ENCODE peak calls at places on chromosomes 2 and 18, in nine cellular contexts. One of them, this sample, is unnamed.
A peak's percentile ranks its signal among the peaks of the same experiment; 100 is the strongest.

GRCh38 chr2:235582081-235582686 is 88.3 kb downstream of the AGAP1 start:
- DNase-seq in transverse colon: no peak
- DNase-seq in K562: no peak
- DNase-seq in A549: no peak
- DNase-seq in upper lobe of left lung: no peak
- DNase-seq in H1: no peak
- DNase-seq in tibial nerve: no peak
- DNase-seq in stomach: no peak
- DNase-seq in ovary: no peak
- DNase-seq in this sample: no peak

GRCh38 chr2:158214431-158214830 is 112.8 kb downstream of the UPP2 start:
- DNase-seq in A549: no peak
- DNase-seq in stomach: no peak
- DNase-seq in K562: peak; percentile 39
- DNase-seq in tibial nerve: no peak
- DNase-seq in H1: no peak
- DNase-seq in upper lobe of left lung: no peak
- DNase-seq in ovary: no peak
- DNase-seq in transverse colon: no peak
- DNase-seq in this sample: no peak

GRCh38 chr2:33298233-33298632 is 178.2 kb upstream of the RASGRP3 start:
- DNase-seq in upper lobe of left lung: no peak
- DNase-seq in tibial nerve: no peak
- DNase-seq in stomach: no peak
- DNase-seq in A549: no peak
- DNase-seq in transverse colon: no peak
- DNase-seq in K562: peak; percentile 17
- DNase-seq in H1: no peak
- DNase-seq in ovary: no peak
- DNase-seq in this sample: no peak

GRCh38 chr18:3177902-3178687 is 41.7 kb downstream of the MYOM1 start:
- DNase-seq in transverse colon: peak; percentile 63
- DNase-seq in ovary: no peak
- DNase-seq in stomach: peak; percentile 57
- DNase-seq in H1: no peak
- DNase-seq in A549: no peak
- DNase-seq in K562: peak; percentile 56
- DNase-seq in tibial nerve: peak; percentile 27
- DNase-seq in upper lobe of left lung: no peak
- DNase-seq in this sample: peak; percentile 80

GRCh38 chr2:231886071-231886681 is 40.0 kb downstream of the NPPC start:
- DNase-seq in H1: no peak
- DNase-seq in A549: no peak
- DNase-seq in tibial nerve: no peak
- DNase-seq in stomach: no peak
- DNase-seq in ovary: no peak
- DNase-seq in K562: no peak
- DNase-seq in upper lobe of left lung: no peak
- DNase-seq in transverse colon: no peak
- DNase-seq in this sample: no peak

GRCh38 chr2:30565860-30566358 is 118.9 kb downstream of the LCLAT1 start:
- DNase-seq in transverse colon: no peak
- DNase-seq in K562: no peak
- DNase-seq in stomach: no peak
- DNase-seq in A549: no peak
- DNase-seq in upper lobe of left lung: no peak
- DNase-seq in ovary: peak; percentile 27
- DNase-seq in H1: no peak
- DNase-seq in tibial nerve: no peak
- DNase-seq in this sample: no peak

GRCh38 chr2:64945973-64946736 is 43.0 kb upstream of the SLC1A4 start:
- DNase-seq in ovary: no peak
- DNase-seq in upper lobe of left lung: peak; percentile 20
- DNase-seq in tibial nerve: no peak
- DNase-seq in A549: no peak
- DNase-seq in H1: no peak
- DNase-seq in transverse colon: peak; percentile 74
- DNase-seq in K562: no peak
- DNase-seq in stomach: peak; percentile 38
- DNase-seq in this sample: no peak

GRCh38 chr2:240132651-240132980 is 3.5 kb downstream of the COPS9 start:
- DNase-seq in stomach: no peak
- DNase-seq in K562: no peak
- DNase-seq in transverse colon: no peak
- DNase-seq in ovary: no peak
- DNase-seq in A549: no peak
- DNase-seq in upper lobe of left lung: no peak
- DNase-seq in tibial nerve: no peak
- DNase-seq in H1: no peak
- DNase-seq in this sample: no peak

GRCh38 chr18:3162181-3162580 is 57.6 kb downstream of the MYOM1 start:
- DNase-seq in A549: no peak
- DNase-seq in ovary: no peak
- DNase-seq in upper lobe of left lung: no peak
- DNase-seq in transverse colon: peak; percentile 74
- DNase-seq in K562: no peak
- DNase-seq in H1: no peak
- DNase-seq in tibial nerve: no peak
- DNase-seq in stomach: peak; percentile 46
- DNase-seq in this sample: no peak

GRCh38 chr2:161030260-161031063 is 129.8 kb upstream of the TANK start:
- DNase-seq in A549: peak; percentile 15
- DNase-seq in transverse colon: peak; percentile 10
- DNase-seq in ovary: peak; percentile 15
- DNase-seq in tibial nerve: no peak
- DNase-seq in stomach: no peak
- DNase-seq in H1: no peak
- DNase-seq in upper lobe of left lung: no peak
- DNase-seq in K562: no peak
- DNase-seq in this sample: peak; percentile 77

GRCh38 chr2:86027913-86028762 is 77.5 kb downstream of the POLR1A start:
- DNase-seq in K562: no peak
- DNase-seq in A549: no peak
- DNase-seq in stomach: no peak
- DNase-seq in H1: no peak
- DNase-seq in ovary: no peak
- DNase-seq in upper lobe of left lung: no peak
- DNase-seq in transverse colon: no peak
- DNase-seq in tibial nerve: no peak
- DNase-seq in this sample: no peak

GRCh38 chr18:9688036-9688741 is 19.9 kb upstream of the RAB31 start:
- DNase-seq in transverse colon: no peak
- DNase-seq in ovary: no peak
- DNase-seq in A549: no peak
- DNase-seq in tibial nerve: no peak
- DNase-seq in upper lobe of left lung: no peak
- DNase-seq in stomach: no peak
- DNase-seq in H1: no peak
- DNase-seq in K562: peak; percentile 76
- DNase-seq in this sample: no peak

GRCh38 chr2:7880561-7880960 is 801.3 kb upstream of the ID2 start:
- DNase-seq in stomach: no peak
- DNase-seq in H1: no peak
- DNase-seq in transverse colon: no peak
- DNase-seq in upper lobe of left lung: no peak
- DNase-seq in tibial nerve: no peak
- DNase-seq in ovary: no peak
- DNase-seq in K562: no peak
- DNase-seq in A549: no peak
- DNase-seq in this sample: no peak

DNA sequence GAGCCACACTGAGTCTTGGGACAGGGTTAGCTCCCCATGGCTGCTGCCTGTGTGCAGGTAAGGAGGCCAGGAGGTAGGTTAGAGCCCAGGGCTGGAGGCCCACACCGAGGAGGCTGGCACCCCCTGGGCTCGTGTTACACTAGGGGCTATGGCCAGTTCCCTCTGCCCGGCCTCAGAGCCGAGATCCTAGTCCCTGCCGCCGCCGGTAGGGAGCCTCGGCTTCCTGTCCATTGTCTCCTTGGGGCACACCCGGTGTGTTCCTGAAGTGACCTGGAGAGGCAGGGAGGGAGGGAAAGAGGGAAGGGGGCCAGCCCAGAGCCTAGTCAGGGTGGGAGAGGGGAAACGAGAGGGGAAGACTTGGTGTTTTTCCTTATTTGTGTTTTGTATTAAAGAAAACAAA is 170.5 kb downstream of the CTIF start:
- DNase-seq in A549: no peak
- DNase-seq in transverse colon: no peak
- DNase-seq in H1: peak; percentile 64
- DNase-seq in K562: no peak
- DNase-seq in tibial nerve: no peak
- DNase-seq in upper lobe of left lung: no peak
- DNase-seq in ovary: no peak
- DNase-seq in stomach: no peak
- DNase-seq in this sample: no peak
- TF ChIP-seq EP300 in A549: no peak
- TF ChIP-seq EP300 in transverse colon: no peak
- TF ChIP-seq EP300 in H1: no peak
- TF ChIP-seq EP300 in K562: no peak
- TF ChIP-seq EP300 in tibial nerve: no peak
- TF ChIP-seq EP300 in upper lobe of left lung: no peak
- TF ChIP-seq EP300 in ovary: no peak
- TF ChIP-seq EP300 in stomach: no peak
- TF ChIP-seq EP300 in this sample: no peak

GRCh38 chr2:1910021-1910420 is 165.7 kb upstream of the PXDN start:
- DNase-seq in tibial nerve: no peak
- DNase-seq in H1: no peak
- DNase-seq in transverse colon: no peak
- DNase-seq in K562: no peak
- DNase-seq in ovary: no peak
- DNase-seq in A549: no peak
- DNase-seq in upper lobe of left lung: peak; percentile 66
- DNase-seq in stomach: no peak
- DNase-seq in this sample: no peak

GRCh38 chr2:1907849-1908533 is 163.7 kb upstream of the PXDN start:
- DNase-seq in tibial nerve: no peak
- DNase-seq in H1: no peak
- DNase-seq in A549: no peak
- DNase-seq in transverse colon: no peak
- DNase-seq in ovary: no peak
- DNase-seq in stomach: no peak
- DNase-seq in K562: no peak
- DNase-seq in upper lobe of left lung: no peak
- DNase-seq in this sample: no peak

GRCh38 chr2:1911811-1912210 is 167.5 kb upstream of the PXDN start:
- DNase-seq in transverse colon: no peak
- DNase-seq in K562: no peak
- DNase-seq in tibial nerve: no peak
- DNase-seq in ovary: no peak
- DNase-seq in upper lobe of left lung: peak; percentile 81
- DNase-seq in A549: no peak
- DNase-seq in H1: no peak
- DNase-seq in stomach: no peak
- DNase-seq in this sample: no peak

GRCh38 chr2:1912771-1913170 is 168.5 kb upstream of the PXDN start:
- DNase-seq in A549: no peak
- DNase-seq in transverse colon: no peak
- DNase-seq in tibial nerve: no peak
- DNase-seq in H1: no peak
- DNase-seq in K562: no peak
- DNase-seq in upper lobe of left lung: no peak
- DNase-seq in stomach: no peak
- DNase-seq in ovary: no peak
- DNase-seq in this sample: no peak

DNA sequence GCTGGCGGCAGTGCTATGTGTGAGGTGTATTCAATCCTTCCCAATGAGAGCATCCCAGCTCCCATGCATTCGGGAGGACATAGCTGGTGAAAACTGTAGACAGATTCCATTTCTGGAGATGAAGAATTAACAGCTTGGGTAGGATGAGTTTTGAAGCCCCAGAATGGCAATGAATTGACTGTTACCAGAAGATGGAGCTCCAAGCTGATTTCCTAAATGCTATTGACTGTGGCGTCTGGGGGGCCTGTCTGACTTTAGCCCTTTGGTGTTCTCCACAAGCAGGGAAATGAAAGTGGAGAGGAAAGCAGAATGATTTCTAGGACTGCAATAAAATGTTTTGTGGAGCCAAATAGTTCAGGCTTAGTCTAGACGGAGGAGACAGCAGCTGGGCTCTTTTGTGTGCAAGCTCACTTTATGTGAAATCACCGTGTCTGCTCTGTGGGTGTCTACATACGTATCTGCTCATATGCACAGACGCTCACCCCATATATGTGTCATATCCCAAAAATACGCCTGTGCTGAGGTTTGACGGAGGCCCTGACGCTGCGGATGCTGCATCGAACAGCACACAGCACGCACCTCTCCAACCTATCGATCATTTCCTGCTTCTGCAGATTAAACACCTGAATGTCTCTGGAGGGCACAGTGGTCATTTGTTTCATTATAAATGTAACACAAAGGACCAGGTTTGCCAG is 166.4 kb upstream of the PXDN start:
- DNase-seq in H1: no peak
- DNase-seq in stomach: no peak
- DNase-seq in A549: no peak
- DNase-seq in transverse colon: no peak
- DNase-seq in ovary: no peak
- DNase-seq in tibial nerve: no peak
- DNase-seq in upper lobe of left lung: no peak
- DNase-seq in K562: no peak
- DNase-seq in this sample: no peak
- TF ChIP-seq CTCF in H1: peak; percentile 54
- TF ChIP-seq CTCF in stomach: no peak
- TF ChIP-seq CTCF in A549: no peak
- TF ChIP-seq CTCF in transverse colon: no peak
- TF ChIP-seq CTCF in ovary: no peak
- TF ChIP-seq CTCF in tibial nerve: peak; percentile 24
- TF ChIP-seq CTCF in upper lobe of left lung: no peak
- TF ChIP-seq CTCF in K562: no peak
- TF ChIP-seq CTCF in this sample: no peak

GRCh38 chr2:11665510-11666362 is 4.3 kb downstream of the NTSR2 start:
- DNase-seq in stomach: no peak
- DNase-seq in upper lobe of left lung: no peak
- DNase-seq in A549: no peak
- DNase-seq in tibial nerve: no peak
- DNase-seq in H1: peak; percentile 19
- DNase-seq in transverse colon: no peak
- DNase-seq in ovary: no peak
- DNase-seq in K562: no peak
- DNase-seq in this sample: peak; percentile 49
- TF ChIP-seq POLR2A in stomach: no peak
- TF ChIP-seq POLR2A in upper lobe of left lung: no peak
- TF ChIP-seq POLR2A in A549: no peak
- TF ChIP-seq POLR2A in tibial nerve: no peak
- TF ChIP-seq POLR2A in H1: no peak
- TF ChIP-seq POLR2A in transverse colon: no peak
- TF ChIP-seq POLR2A in ovary: no peak
- TF ChIP-seq POLR2A in K562: no peak
- TF ChIP-seq POLR2A in this sample: no peak

GRCh38 chr2:219109468-219109867 is 48.7 kb upstream of the IHH start:
- DNase-seq in transverse colon: peak; percentile 80
- DNase-seq in stomach: peak; percentile 66
- DNase-seq in ovary: no peak
- DNase-seq in upper lobe of left lung: no peak
- DNase-seq in tibial nerve: no peak
- DNase-seq in A549: no peak
- DNase-seq in H1: peak; percentile 54
- DNase-seq in K562: no peak
- DNase-seq in this sample: no peak
- TF ChIP-seq EP300 in transverse colon: no peak
- TF ChIP-seq EP300 in stomach: no peak
- TF ChIP-seq EP300 in ovary: no peak
- TF ChIP-seq EP300 in upper lobe of left lung: no peak
- TF ChIP-seq EP300 in tibial nerve: no peak
- TF ChIP-seq EP300 in A549: no peak
- TF ChIP-seq EP300 in H1: no peak
- TF ChIP-seq EP300 in K562: no peak
- TF ChIP-seq EP300 in this sample: no peak

GRCh38 chr2:10067330-10067729 is 12.9 kb downstream of the CYS1 start:
- DNase-seq in H1: no peak
- DNase-seq in stomach: no peak
- DNase-seq in K562: no peak
- DNase-seq in ovary: no peak
- DNase-seq in upper lobe of left lung: no peak
- DNase-seq in A549: no peak
- DNase-seq in transverse colon: no peak
- DNase-seq in tibial nerve: no peak
- DNase-seq in this sample: no peak
- TF ChIP-seq CTCF in H1: no peak
- TF ChIP-seq CTCF in stomach: no peak
- TF ChIP-seq CTCF in K562: no peak
- TF ChIP-seq CTCF in ovary: no peak
- TF ChIP-seq CTCF in upper lobe of left lung: no peak
- TF ChIP-seq CTCF in A549: no peak
- TF ChIP-seq CTCF in transverse colon: no peak
- TF ChIP-seq CTCF in tibial nerve: no peak
- TF ChIP-seq CTCF in this sample: no peak

This sample was measured in sigmoid colon.